ENCODE peak calls at places on chromosomes 13 and 19, in four cellular contexts. V is tibial artery, P is body of pancreas, Z is SJSA1. N is an unnamed sample. For H3K9me3 and H3K36me3, the result is how much of the 10 kb centered on the place peaks cover.

GRCh38 chr13:80010286-80010831 is 330.6 kb downstream of the SPRY2 start:
- DNase-seq in V (no peak), P (peak), Z (no peak), N (no peak)

GRCh38 chr19:16351133-16351809 is 26.6 kb downstream of the KLF2 start:
- DNase-seq in V (no peak), P (no peak), Z (no peak), N (no peak)

GRCh38 chr13:38415233-38415632 is 65.6 kb downstream of the UFM1 start:
- DNase-seq in P (no peak), Z (no peak), V (no peak), N (no peak)

GRCh38 chr19:45913874-45914830 is at the start of gene NANOS2:
- DNase-seq in V (no peak), Z (no peak), P (no peak), N (no peak)

GRCh38 chr13:24682353-24682752 is 2.1 kb downstream of the ATP12A start:
- DNase-seq in Z (no peak), V (no peak), P (no peak), N (no peak)

GRCh38 chr19:16363133-16363851 is 38.7 kb downstream of the KLF2 start:
- DNase-seq in Z (no peak), V (no peak), P (peak), N (peak)

GRCh38 chr19:10812902-10813404 is 23.1 kb downstream of the TMED1 start:
- DNase-seq in Z (peak), V (peak), P (peak), N (no peak)

GRCh38 chr13:97403893-97404683 is 29.9 kb upstream of the RAP2A start:
- DNase-seq in P (no peak), V (no peak), Z (no peak), N (no peak)

GRCh38 chr13:23699271-23699670 is 129.1 kb downstream of the TNFRSF19 start:
- DNase-seq in P (no peak), Z (no peak), V (no peak), N (no peak)

GRCh38 chr19:14147797-14148605 is 11.6 kb upstream of the ASF1B start:
- DNase-seq in V (peak), Z (no peak), P (peak), N (peak)

GRCh38 chr13:75927183-75927582 is 291.1 kb downstream of the LMO7 start:
- DNase-seq in V (no peak), Z (no peak), P (no peak), N (no peak)

GRCh38 chr19:11551603-11552235 is 7.3 kb downstream of the ELOF1 start:
- DNase-seq in Z (no peak), P (no peak), V (peak), N (no peak)

GRCh38 chr13:46197299-46197975 is 14.3 kb upstream of the LRRC63 start:
- DNase-seq in V (no peak), P (no peak), Z (no peak), N (no peak)

GRCh38 chr13:37058801-37059135 is 720 bp downstream of the SUPT20H start:
- DNase-seq in P (peak), Z (no peak), V (no peak), N (peak)

GRCh38 chr13:107216046-107216715 is 648.2 kb upstream of the ARGLU1 start:
- DNase-seq in Z (no peak), V (no peak), P (no peak), N (no peak)

GRCh38 chr13:111183087-111183645 is 68.1 kb downstream of the ARHGEF7 start:
- DNase-seq in Z (no peak), V (no peak), P (no peak), N (no peak)

GRCh38 chr13:64810701-64811258 is 2419.4 kb downstream of the PCDH9 start:
- DNase-seq in V (no peak), Z (peak), P (no peak), N (no peak)

GRCh38 chr13:46109451-46109850 is 4.6 kb upstream of the CPB2 start:
- DNase-seq in P (no peak), Z (no peak), V (no peak), N (no peak)

GRCh38 chr19:7188682-7189629 is 105.3 kb downstream of the INSR start:
- DNase-seq in Z (no peak), P (no peak), V (no peak), N (no peak)

GRCh38 chr13:90171649-90172048 is 1175.8 kb upstream of the MIR17HG start:
- DNase-seq in V (no peak), P (no peak), Z (no peak), N (no peak)

GRCh38 chr13:71760226-71760591 is 106.8 kb downstream of the DACH1 start:
- DNase-seq in V (no peak), P (no peak), Z (no peak), N (no peak)

GRCh38 chr19:49685845-49686332 is 3.5 kb upstream of the ADM5 start:
- DNase-seq in Z (no peak), V (no peak), P (no peak), N (no peak)

GRCh38 chr13:47087841-47088240 is 191.0 kb upstream of the HTR2A start:
- DNase-seq in Z (no peak), V (no peak), P (no peak), N (no peak)

GRCh38 chr13:49023441-49023840 is 47.7 kb downstream of the FNDC3A start:
- DNase-seq in V (no peak), Z (peak), P (no peak), N (no peak)

GRCh38 chr19:27846944-27847343 is 1366.0 kb downstream of the UQCRFS1 start:
- DNase-seq in P (no peak), Z (no peak), V (no peak), N (no peak)
- H3K9me3 ChIP-seq in P (half or more), Z (under half), V (half or more), N (under half)

DNA sequence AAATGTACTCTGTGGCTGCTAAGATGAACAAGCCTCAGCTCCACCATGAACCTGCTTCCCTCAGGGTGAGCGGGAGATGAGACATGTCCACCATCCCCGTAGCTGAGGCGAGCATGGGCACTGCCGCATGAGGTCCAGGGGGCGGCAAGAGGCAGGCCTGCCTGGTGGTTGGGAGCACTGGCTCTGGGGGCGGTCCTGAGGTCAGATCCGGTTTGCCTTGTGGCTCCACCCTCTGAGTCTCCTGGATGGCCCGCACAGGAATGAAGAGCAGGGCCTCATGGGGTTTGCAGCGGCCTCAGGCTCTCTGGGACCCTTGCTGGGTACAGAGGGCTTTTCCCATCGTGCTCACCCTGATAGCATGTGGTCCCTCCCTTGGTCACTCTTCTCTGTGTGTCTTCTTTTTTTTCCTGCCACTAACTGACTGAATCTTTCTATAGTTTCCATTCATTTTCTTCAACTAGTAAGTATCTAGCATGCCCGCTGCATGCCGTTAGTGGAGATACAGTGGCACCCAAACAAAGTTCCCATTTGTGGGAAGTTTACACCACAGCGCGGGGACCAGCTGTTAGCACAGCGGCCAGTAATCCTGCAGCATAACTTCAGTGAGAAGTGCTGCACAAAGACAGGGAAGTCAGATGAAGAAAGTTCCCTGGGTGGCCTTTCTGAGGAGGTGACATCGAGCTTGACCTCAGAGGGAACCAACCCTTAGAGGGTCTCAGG is 37.3 kb downstream of the CAPN12 start:
- DNase-seq in P (no peak), V (no peak), Z (no peak), N (no peak)
- H3K36me3 ChIP-seq in P (under half), V (half or more), Z (half or more), N (half or more)

GRCh38 chr19:47661571-47661970 is 51.7 kb upstream of the EHD2 start:
- DNase-seq in Z (no peak), V (no peak), P (no peak), N (no peak)

GRCh38 chr19:47661161-47661560 is 52.1 kb upstream of the EHD2 start:
- DNase-seq in Z (no peak), V (peak), P (no peak), N (no peak)

GRCh38 chr19:47660435-47660832 is 51.5 kb downstream of the BICRA start:
- DNase-seq in V (no peak), P (no peak), Z (no peak), N (peak)

GRCh38 chr19:47663911-47664771 is 49.1 kb upstream of the EHD2 start:
- DNase-seq in P (peak), V (peak), Z (peak), N (peak)

DNA sequence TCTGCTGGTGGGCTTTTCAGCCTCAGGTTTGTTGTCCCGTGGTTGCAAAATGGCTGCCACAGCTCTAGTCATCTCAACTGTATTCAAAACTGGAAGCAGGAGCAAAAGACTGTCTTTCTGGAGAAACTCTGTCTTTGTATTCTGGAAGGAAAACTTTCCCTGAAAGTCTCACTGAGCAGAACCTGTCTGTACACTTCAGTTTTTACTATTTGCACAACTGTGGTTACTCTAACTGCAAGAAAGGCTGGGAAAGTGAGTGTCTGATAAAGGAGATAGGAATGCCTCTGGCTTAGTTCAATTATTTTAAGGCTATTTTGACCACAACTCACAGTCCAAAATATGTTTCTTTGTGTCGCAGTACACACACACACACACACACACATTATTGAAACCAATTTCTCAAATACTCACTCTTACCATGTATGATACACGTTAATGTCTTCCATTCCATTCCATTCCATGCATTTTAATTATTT is 49.7 kb upstream of the EHD2 start:
- DNase-seq in V (no peak), Z (peak), P (no peak), N (no peak)
- H3K27ac ChIP-seq in V (peak), Z (peak), P (no peak), N (peak)

GRCh38 chr13:18235756-18236527 is 945.7 kb downstream of the TUBA3C start:
- DNase-seq in Z (no peak), V (no peak), P (no peak), N (no peak)
- H3K9me3 ChIP-seq in Z (under half), V (under half), P (under half), N (under half)

GRCh38 chr19:8463343-8463742 is 18.6 kb downstream of the HNRNPM start:
- DNase-seq in Z (no peak), P (no peak), V (no peak), N (no peak)

GRCh38 chr19:8466018-8466417 is 21.2 kb downstream of the HNRNPM start:
- DNase-seq in V (no peak), P (no peak), Z (peak), N (no peak)

GRCh38 chr19:8473652-8474476 is 28.6 kb downstream of the PRAM1 start:
- DNase-seq in Z (no peak), P (no peak), V (peak), N (no peak)

GRCh38 chr19:8468124-8468523 is 23.3 kb downstream of the HNRNPM start:
- DNase-seq in Z (no peak), P (no peak), V (no peak), N (no peak)

GRCh38 chr19:8468761-8469458 is 24.1 kb downstream of the HNRNPM start:
- DNase-seq in P (no peak), Z (peak), V (no peak), N (no peak)
- H3K36me3 ChIP-seq in P (under half), Z (half or more), V (half or more), N (under half)

GRCh38 chr19:1438933-1439358 is 750 bp downstream of the RPS15 start:
- DNase-seq in P (no peak), Z (no peak), V (no peak), N (no peak)

GRCh38 chr19:1435378-1435989 is 2.7 kb upstream of the RPS15 start:
- DNase-seq in P (no peak), V (no peak), Z (no peak), N (no peak)

GRCh38 chr19:1440418-1440801 is 2.2 kb downstream of the RPS15 start:
- DNase-seq in Z (no peak), P (no peak), V (no peak), N (no peak)

GRCh38 chr19:1438035-1438932 is at the start of gene RPS15:
- DNase-seq in Z (peak), P (peak), V (peak), N (peak)

GRCh38 chr19:1437609-1438008 is 587 bp upstream of the RPS15 start:
- DNase-seq in P (no peak), V (no peak), Z (no peak), N (no peak)
- H3K27ac ChIP-seq in P (no peak), V (no peak), Z (peak), N (peak)

GRCh38 chr13:39957868-39958676 is 302.6 kb downstream of the COG6 start:
- DNase-seq in V (no peak), Z (no peak), P (no peak), N (no peak)

GRCh38 chr13:39956036-39956435 is 300.6 kb downstream of the COG6 start:
- DNase-seq in Z (no peak), P (no peak), V (no peak), N (no peak)

GRCh38 chr13:39960206-39960605 is 304.7 kb downstream of the COG6 start:
- DNase-seq in Z (no peak), V (no peak), P (no peak), N (no peak)

GRCh38 chr13:39961036-39961435 is 305.6 kb downstream of the COG6 start:
- DNase-seq in V (no peak), P (no peak), Z (no peak), N (no peak)

GRCh38 chr13:39959497-39959896 is 304.0 kb downstream of the COG6 start:
- DNase-seq in P (no peak), V (no peak), Z (no peak), N (no peak)
- H3K9me3 ChIP-seq in P (under half), V (under half), Z (under half), N (under half)

DNA sequence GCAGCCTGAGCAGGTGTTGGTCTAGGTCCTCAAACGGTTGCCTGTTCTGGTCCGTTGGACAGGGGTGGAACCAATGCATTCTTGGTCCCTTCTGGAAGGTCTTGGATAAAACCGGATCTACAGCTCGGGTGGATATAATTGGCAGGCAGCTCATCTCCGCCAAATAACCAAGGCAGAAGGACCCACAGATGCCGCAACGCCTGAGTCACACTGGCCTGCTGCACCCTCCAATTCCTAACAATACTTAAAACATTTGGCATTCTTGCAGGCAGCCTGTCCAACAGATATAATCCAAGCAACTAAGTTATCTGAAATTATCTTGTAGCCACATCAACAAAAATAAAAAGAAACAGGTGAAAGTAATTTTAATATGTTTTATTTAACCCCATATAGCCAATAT is 59.0 kb upstream of the FGF14 start:
- DNase-seq in Z (no peak), V (no peak), P (no peak), N (no peak)
- H3K36me3 ChIP-seq in Z (under half), V (under half), P (under half), N (under half)

GRCh38 chr19:38657633-38658222 is 10.3 kb downstream of the ACTN4 start:
- DNase-seq in Z (peak), V (no peak), P (no peak), N (no peak)
- H3K27ac ChIP-seq in Z (peak), V (peak), P (peak), N (peak)

N was measured in colonic mucosa.